ENCODE peak calls at places on chromosomes 3 and 15, in eight cellular contexts. N is testis, T is upper lobe of right lung, X is Panc1, M is heart left ventricle, Z is tibial artery, U is neural progenitor cell, R is kidney. A is an unnamed sample.

GRCh38 chr3:170909129-170909903 is 879 bp upstream of the EIF5A2 start:
- DNase-seq in U (no peak), T (peak; percentile 66), R (peak; percentile 63), Z (no peak), M (no peak), X (no peak), N (peak; percentile 15), A (no peak)

GRCh38 chr3:150472421-150472820 is 64.3 kb downstream of the TSC22D2 start:
- DNase-seq in X (no peak), R (no peak), U (no peak), M (no peak), T (no peak), N (no peak), Z (no peak), A (no peak)

GRCh38 chr15:57152666-57153065 is 223.6 kb upstream of the CGNL1 start:
- DNase-seq in U (no peak), N (no peak), Z (no peak), T (no peak), X (no peak), M (no peak), R (no peak), A (no peak)

GRCh38 chr3:47057212-47057671 is 77.8 kb downstream of the NBEAL2 start:
- DNase-seq in R (no peak), N (no peak), Z (no peak), T (no peak), X (no peak), U (no peak), M (no peak), A (no peak)

GRCh38 chr15:40064231-40064894 is 25.4 kb upstream of the SRP14 start:
- DNase-seq in R (no peak), T (no peak), X (peak; percentile 89), N (no peak), M (no peak), U (no peak), Z (peak; percentile 55), A (no peak)

GRCh38 chr15:88385078-88385700 is 82.0 kb downstream of the MRPL46 start:
- DNase-seq in N (no peak), U (no peak), R (no peak), X (no peak), T (no peak), Z (no peak), M (no peak), A (no peak)

GRCh38 chr3:33704891-33705290 is 13.2 kb downstream of the CLASP2 start:
- DNase-seq in N (no peak), X (no peak), M (no peak), T (no peak), Z (no peak), R (no peak), U (no peak), A (no peak)

GRCh38 chr3:189947948-189948723 is 172.6 kb downstream of the P3H2 start:
- DNase-seq in R (no peak), T (no peak), Z (no peak), M (no peak), N (no peak), U (peak; percentile 41), X (peak; percentile 75), A (no peak)

GRCh38 chr3:38372214-38372601 is 25.6 kb downstream of the XYLB start:
- DNase-seq in R (no peak), M (no peak), U (no peak), T (no peak), X (no peak), Z (no peak), N (no peak), A (no peak)

GRCh38 chr3:38370861-38371260 is 24.3 kb downstream of the XYLB start:
- DNase-seq in N (no peak), Z (no peak), M (no peak), R (no peak), U (no peak), T (no peak), X (no peak), A (no peak)

GRCh38 chr3:38370149-38370548 is 23.6 kb downstream of the XYLB start:
- DNase-seq in M (no peak), R (no peak), X (no peak), U (no peak), T (no peak), N (no peak), Z (no peak), A (no peak)

GRCh38 chr3:38369186-38369585 is 22.6 kb downstream of the XYLB start:
- DNase-seq in Z (no peak), U (no peak), M (no peak), X (no peak), R (no peak), N (no peak), T (peak; percentile 30), A (no peak)

GRCh38 chr3:38371541-38372213 is 25.1 kb downstream of the XYLB start:
- DNase-seq in U (no peak), T (no peak), R (no peak), Z (no peak), N (no peak), X (no peak), M (no peak), A (no peak)
- H3K36me3 ChIP-seq in U (no peaks in the 10 kb centered on the region), T (no peaks in the 10 kb centered on the region), R (peaks cover 55% of the 10 kb centered on the region), Z (peaks cover 82% of the 10 kb centered on the region), N (no peaks in the 10 kb centered on the region), X (no peaks in the 10 kb centered on the region), M (no peaks in the 10 kb centered on the region), A (peaks cover 30% of the 10 kb centered on the region)

GRCh38 chr15:62452016-62452415 is 286.9 kb upstream of the C2CD4B start:
- DNase-seq in U (no peak), X (no peak), N (no peak), Z (no peak), R (no peak), T (no peak), M (no peak), A (no peak)

GRCh38 chr15:62449638-62450037 is 284.6 kb upstream of the C2CD4B start:
- DNase-seq in R (no peak), Z (no peak), U (no peak), N (no peak), T (no peak), M (no peak), X (no peak), A (no peak)

GRCh38 chr15:62447742-62448141 is 282.7 kb upstream of the C2CD4B start:
- DNase-seq in T (no peak), X (no peak), M (peak; percentile 39), Z (no peak), N (no peak), U (no peak), R (no peak), A (no peak)

GRCh38 chr15:62452656-62453055 is 287.6 kb upstream of the C2CD4B start:
- DNase-seq in M (no peak), T (no peak), Z (no peak), U (peak; percentile 65), N (no peak), X (no peak), R (no peak), A (no peak)

DNA sequence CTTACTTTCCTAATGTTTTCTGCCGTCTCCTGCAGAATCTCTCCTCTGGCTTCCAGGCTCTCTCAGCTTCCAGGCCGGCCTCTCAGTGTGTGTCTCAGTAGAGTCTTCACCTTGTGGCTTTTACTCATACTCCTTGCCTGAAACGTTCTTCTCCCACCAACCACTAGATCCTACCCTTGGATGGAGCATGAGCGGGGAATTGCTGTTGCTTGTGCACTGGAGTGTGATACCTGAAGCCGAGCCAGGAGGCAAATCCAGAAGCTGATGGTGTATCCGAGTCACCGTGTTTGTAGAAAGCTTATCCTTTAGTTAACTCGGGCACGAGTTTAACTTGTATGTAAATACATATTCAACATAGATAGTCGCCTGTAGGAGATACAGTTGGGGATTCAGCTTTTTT is 285.0 kb upstream of the C2CD4B start:
- DNase-seq in Z (no peak), R (no peak), X (no peak), N (no peak), U (no peak), T (no peak), M (no peak), A (no peak)
- TF ChIP-seq CTCF in Z (no peak), R (no peak), X (no peak), N (no peak), U (no peak), T (no peak), M (no peak), A (no peak)

DNA sequence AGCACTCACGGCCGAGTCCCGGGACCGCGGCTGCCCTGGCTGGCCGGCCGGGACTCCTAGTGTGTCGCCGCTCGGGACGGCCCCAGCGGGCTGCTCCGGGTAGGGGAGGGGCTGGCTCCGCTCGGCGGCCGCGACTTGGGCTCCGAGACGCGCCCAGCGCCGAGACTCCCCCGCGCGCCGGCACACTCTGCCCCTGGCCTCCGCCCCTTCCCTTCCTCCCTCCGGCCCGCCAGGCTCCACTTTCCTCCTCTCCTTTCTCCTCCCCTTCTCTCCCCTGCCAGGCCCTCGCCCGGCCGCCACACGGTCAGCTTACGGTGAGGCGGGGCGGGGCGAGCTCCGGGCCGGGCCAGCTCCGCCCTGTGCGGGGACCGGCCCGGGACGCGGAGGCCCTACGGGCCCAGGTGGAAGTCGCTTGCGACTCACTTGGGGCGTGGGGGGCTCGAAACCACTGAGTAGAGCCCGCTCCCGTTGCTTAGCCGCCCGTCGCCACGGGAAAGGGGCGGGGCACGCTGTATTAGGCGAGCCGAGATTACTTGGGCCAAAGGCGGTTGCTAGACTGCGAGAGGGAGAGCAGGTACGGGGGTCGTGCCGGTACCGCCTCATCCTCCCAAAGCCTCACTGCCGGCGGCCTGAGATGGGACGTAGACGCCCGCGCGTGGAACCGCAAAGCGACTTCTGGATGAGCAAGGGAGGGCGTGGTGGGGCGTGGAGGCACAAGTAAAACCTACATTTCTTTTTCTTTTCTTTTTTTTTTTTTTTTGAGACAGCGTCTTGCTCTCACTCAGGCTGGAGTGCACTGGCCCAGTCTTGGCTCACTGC is at the start of gene ITGB5:
- DNase-seq in U (peak; percentile 91), T (peak; percentile 92), M (peak; percentile 85), R (peak; percentile 94), Z (peak; percentile 95), X (no peak), N (peak; percentile 88), A (peak; percentile 90)
- H3K4me3 ChIP-seq in U (peak within 1 kb of the TSS; percentile 95), T (peak within 1 kb of the TSS; percentile 81), M (peak within 1 kb of the TSS; percentile 99), R (peak within 1 kb of the TSS; percentile 50), Z (peak within 1 kb of the TSS; percentile 94), X (peak within 1 kb of the TSS; percentile 71), N (peak within 1 kb of the TSS; percentile 72), A (peak within 1 kb of the TSS; percentile 91)

GRCh38 chr3:121720163-121720562 is 29.4 kb downstream of the GOLGB1 start:
- DNase-seq in N (no peak), X (no peak), Z (no peak), M (no peak), U (no peak), R (no peak), T (no peak), A (no peak)

GRCh38 chr3:121723485-121723884 is 26.1 kb downstream of the GOLGB1 start:
- DNase-seq in T (no peak), X (no peak), R (no peak), Z (no peak), M (no peak), N (no peak), U (no peak), A (no peak)

GRCh38 chr3:121718205-121718846 is 31.2 kb downstream of the GOLGB1 start:
- DNase-seq in Z (no peak), U (no peak), T (no peak), N (no peak), X (no peak), M (no peak), R (no peak), A (no peak)

GRCh38 chr3:121722346-121722745 is 27.2 kb downstream of the GOLGB1 start:
- DNase-seq in T (no peak), Z (no peak), U (no peak), N (no peak), X (no peak), M (no peak), R (no peak), A (no peak)

DNA sequence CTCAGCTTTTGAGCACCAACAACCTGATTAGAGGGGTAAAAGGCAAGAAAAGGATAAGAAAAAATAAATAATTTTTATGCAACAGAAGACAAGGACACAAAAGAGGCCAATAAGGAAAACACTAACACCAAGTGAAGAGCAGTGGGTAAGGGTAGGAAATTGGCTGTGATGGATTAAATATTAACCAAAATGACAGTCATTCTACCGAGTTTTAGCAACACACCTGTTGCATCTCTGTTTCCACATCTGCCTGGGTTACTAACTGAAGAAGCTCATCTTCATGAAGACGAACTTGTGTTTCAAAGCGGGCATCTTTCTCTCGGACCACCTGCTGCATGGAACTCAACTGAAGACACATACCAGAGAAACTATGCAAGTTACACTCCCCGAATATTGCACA is 30.1 kb downstream of the GOLGB1 start:
- DNase-seq in T (no peak), Z (no peak), U (no peak), R (no peak), N (no peak), M (no peak), X (no peak), A (no peak)
- H3K36me3 ChIP-seq in T (peaks cover 99% of the 10 kb centered on the region), Z (peaks cover 94% of the 10 kb centered on the region), U (peaks cover 39% of the 10 kb centered on the region), R (peaks cover 53% of the 10 kb centered on the region), N (no peaks in the 10 kb centered on the region), M (peaks cover 28% of the 10 kb centered on the region), X (peaks cover 24% of the 10 kb centered on the region), A (peaks cover 100% of the 10 kb centered on the region)

A was measured in psoas muscle.